ENCODE peak calls at places on chromosomes 13 and 19, in six cellular contexts. T, V, Z, W, K and D are unnamed samples.

GRCh38 chr13:97460853-97461252 is 26.9 kb downstream of the RAP2A start:
- DNase-seq in W (no peak), K (no peak), V (no peak), T (no peak), Z (peak; percentile 28), D (no peak)

GRCh38 chr13:24997367-24997967 is 98.5 kb upstream of the PABPC3 start:
- DNase-seq in V (no peak), Z (peak; percentile 29), W (peak; percentile 22), K (no peak), T (peak; percentile 17), D (no peak)

GRCh38 chr19:42412223-42412622 is 15.0 kb downstream of the LIPE start:
- DNase-seq in K (no peak), T (no peak), W (no peak), V (no peak), Z (peak; percentile 70), D (no peak)

GRCh38 chr13:79549355-79550106 is 68.6 kb downstream of the NDFIP2 start:
- DNase-seq in W (no peak), K (no peak), T (no peak), Z (peak; percentile 21), V (no peak), D (no peak)

GRCh38 chr19:53055117-53055516 is 10.6 kb downstream of the ERVV-2 start:
- DNase-seq in V (no peak), Z (no peak), K (no peak), T (no peak), W (peak; percentile 19), D (no peak)

GRCh38 chr19:15320118-15320517 is 12.2 kb downstream of the BRD4 start:
- DNase-seq in V (no peak), Z (no peak), T (no peak), K (no peak), W (no peak), D (no peak)

GRCh38 chr19:8147579-8147978 is 1.8 kb downstream of the FBN3 start:
- DNase-seq in Z (no peak), V (no peak), W (no peak), K (no peak), T (no peak), D (no peak)

GRCh38 chr19:34881982-34882381 is 44.7 kb upstream of the ZNF30 start:
- DNase-seq in Z (no peak), V (no peak), T (no peak), W (peak; percentile 75), K (no peak), D (no peak)

GRCh38 chr13:103883152-103883551 is 816.9 kb upstream of the SLC10A2 start:
- DNase-seq in T (no peak), V (peak; percentile 59), Z (peak; percentile 56), W (peak; percentile 81), K (peak; percentile 90), D (no peak)

GRCh38 chr13:73623281-73623680 is 510.9 kb downstream of the KLF12 start:
- DNase-seq in W (no peak), Z (no peak), K (no peak), V (no peak), T (no peak), D (no peak)

GRCh38 chr19:56111601-56112312 is 9.3 kb downstream of the ZNF787 start:
- DNase-seq in T (no peak), K (no peak), W (peak; percentile 45), Z (peak; percentile 33), V (no peak), D (no peak)

GRCh38 chr19:879711-880438 is 13.1 kb downstream of the MED16 start:
- DNase-seq in K (no peak), Z (no peak), V (no peak), W (no peak), T (peak; percentile 39), D (no peak)

GRCh38 chr13:32381539-32381938 is 46.4 kb downstream of the N4BP2L1 start:
- DNase-seq in W (peak; percentile 49), K (peak; percentile 2), Z (peak; percentile 9), V (no peak), T (no peak), D (no peak)

GRCh38 chr13:109728061-109728460 is 58.3 kb downstream of the IRS2 start:
- DNase-seq in T (no peak), K (no peak), W (no peak), V (no peak), Z (no peak), D (no peak)

GRCh38 chr19:56314018-56314583 is 538 bp downstream of the ZSCAN5A start:
- DNase-seq in T (no peak), Z (no peak), W (peak; percentile 67), V (no peak), K (no peak), D (no peak)

GRCh38 chr19:1000095-1000494 is at the start of gene GRIN3B:
- DNase-seq in T (peak; percentile 87), K (peak; percentile 41), V (peak; percentile 89), W (peak; percentile 43), Z (peak; percentile 89), D (no peak)

GRCh38 chr19:31589109-31589508 is 239.9 kb upstream of the TSHZ3 start:
- DNase-seq in T (no peak), W (no peak), V (no peak), K (no peak), Z (no peak), D (no peak)

GRCh38 chr13:76225815-76226489 is 589.8 kb downstream of the LMO7 start:
- DNase-seq in V (no peak), K (no peak), Z (no peak), W (no peak), T (no peak), D (no peak)

GRCh38 chr13:40168425-40169155 is 497.9 kb downstream of the FOXO1 start:
- DNase-seq in V (no peak), W (no peak), Z (no peak), T (no peak), K (no peak), D (no peak)

DNA sequence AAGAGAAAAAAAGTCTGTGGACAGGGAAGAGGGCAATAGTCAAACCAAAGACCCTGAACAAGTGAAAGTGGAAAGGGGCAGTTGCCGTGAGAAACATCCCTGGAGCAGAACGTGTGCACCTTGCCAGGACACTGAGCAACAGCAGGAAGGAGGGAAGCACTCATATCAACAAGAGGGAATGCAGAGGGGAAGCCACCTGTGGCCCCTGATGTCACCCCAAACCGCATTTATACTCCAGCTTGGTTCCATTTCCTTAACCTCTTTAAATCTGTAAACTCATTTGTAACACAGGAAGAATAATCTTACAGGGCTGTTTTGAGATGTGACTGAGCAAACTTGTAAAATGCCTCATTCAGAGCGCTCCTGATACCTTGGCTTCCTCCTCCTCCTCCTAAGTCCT is 698.8 kb downstream of the DIAPH3 start:
- DNase-seq in Z (no peak), K (no peak), W (no peak), T (no peak), V (no peak), D (no peak)
- TF ChIP-seq SIN3A in Z (no peak), K (no peak), W (no peak), T (no peak), V (no peak), D (no peak)

DNA sequence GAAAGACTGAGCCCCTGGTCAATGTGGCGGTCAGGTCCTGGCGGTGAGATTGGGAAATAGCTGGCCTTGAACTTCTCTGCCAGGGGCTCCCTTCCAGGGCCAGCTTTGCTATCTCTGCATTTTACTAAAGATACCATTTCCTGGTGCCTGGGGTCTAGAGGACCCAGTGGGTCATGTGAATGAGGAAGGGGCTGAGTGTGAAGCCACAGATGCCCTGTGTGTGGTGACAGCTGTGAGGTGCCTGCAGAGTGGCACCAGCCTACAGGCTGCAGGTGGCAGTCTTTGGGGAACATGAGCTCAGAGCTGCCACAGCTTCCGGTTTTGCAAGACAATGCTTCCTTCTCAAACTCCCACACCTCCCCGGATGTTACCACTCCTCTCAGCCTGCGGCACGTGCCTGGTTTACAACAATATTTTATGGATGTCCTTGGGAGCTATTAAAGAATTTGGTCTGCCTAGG is 5.2 kb upstream of the MLNR start:
- DNase-seq in T (no peak), W (peak; percentile 78), Z (no peak), V (peak; percentile 59), K (peak; percentile 19), D (no peak)
- H2AFZ ChIP-seq in T (no peak overlapping the region), W (peak overlapping the region; percentile 8), Z (no peak overlapping the region), V (no peak overlapping the region), K (no peak overlapping the region), D (peak overlapping the region; percentile 68)

GRCh38 chr13:44575035-44575434 is 1.1 kb downstream of the TSC22D1 start:
- DNase-seq in K (no peak), Z (no peak), V (no peak), W (no peak), T (no peak), D (no peak)

GRCh38 chr13:44577236-44578063 is 1.3 kb upstream of the TSC22D1 start:
- DNase-seq in Z (peak; percentile 96), V (peak; percentile 97), T (peak; percentile 86), W (peak; percentile 87), K (peak; percentile 88), D (peak; percentile 45)

GRCh38 chr13:44576396-44577235 is 486 bp upstream of the TSC22D1 start:
- DNase-seq in Z (peak; percentile 68), W (no peak), T (peak; percentile 22), V (no peak), K (no peak), D (no peak)

GRCh38 chr13:44574466-44574855 is 1.7 kb downstream of the TSC22D1 start:
- DNase-seq in V (no peak), T (no peak), W (no peak), Z (no peak), K (no peak), D (no peak)

DNA sequence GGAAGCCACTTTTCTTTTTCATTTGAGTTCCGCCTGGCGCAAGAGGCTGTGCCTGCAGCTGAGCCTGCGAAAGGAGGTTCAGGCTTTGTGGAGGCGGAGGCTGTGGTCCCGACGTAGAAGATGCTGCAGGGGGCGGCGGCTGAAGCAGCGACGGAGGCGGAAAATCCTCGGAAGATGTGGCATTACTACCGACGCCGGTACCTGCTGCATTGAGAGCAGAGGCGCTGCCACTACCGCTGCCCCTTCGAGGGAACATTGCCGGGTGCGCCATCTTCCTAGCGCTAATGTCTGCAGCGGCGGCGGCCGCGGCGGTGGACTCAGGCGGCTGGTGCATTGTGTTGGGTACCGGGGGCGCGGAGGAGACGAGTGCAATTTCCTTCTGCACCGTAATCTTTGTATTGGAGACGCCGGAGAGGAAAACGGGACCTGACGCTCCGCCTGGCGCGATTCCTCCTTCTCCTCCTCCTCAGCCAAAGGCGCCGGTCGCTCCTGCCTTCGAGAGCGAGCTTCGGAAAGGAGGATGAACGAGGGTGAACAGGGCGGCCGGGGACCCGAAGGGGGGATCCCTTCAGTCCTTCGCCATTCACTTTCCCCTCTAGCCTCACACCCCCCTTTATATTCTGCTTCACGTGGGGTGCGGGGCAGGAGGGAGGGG is at the start of gene TSC22D1:
- DNase-seq in T (no peak), K (no peak), Z (peak; percentile 54), V (peak; percentile 63), W (no peak), D (no peak)
- TF ChIP-seq SIN3A in T (no peak), K (no peak), Z (no peak), V (no peak), W (no peak), D (no peak)

DNA sequence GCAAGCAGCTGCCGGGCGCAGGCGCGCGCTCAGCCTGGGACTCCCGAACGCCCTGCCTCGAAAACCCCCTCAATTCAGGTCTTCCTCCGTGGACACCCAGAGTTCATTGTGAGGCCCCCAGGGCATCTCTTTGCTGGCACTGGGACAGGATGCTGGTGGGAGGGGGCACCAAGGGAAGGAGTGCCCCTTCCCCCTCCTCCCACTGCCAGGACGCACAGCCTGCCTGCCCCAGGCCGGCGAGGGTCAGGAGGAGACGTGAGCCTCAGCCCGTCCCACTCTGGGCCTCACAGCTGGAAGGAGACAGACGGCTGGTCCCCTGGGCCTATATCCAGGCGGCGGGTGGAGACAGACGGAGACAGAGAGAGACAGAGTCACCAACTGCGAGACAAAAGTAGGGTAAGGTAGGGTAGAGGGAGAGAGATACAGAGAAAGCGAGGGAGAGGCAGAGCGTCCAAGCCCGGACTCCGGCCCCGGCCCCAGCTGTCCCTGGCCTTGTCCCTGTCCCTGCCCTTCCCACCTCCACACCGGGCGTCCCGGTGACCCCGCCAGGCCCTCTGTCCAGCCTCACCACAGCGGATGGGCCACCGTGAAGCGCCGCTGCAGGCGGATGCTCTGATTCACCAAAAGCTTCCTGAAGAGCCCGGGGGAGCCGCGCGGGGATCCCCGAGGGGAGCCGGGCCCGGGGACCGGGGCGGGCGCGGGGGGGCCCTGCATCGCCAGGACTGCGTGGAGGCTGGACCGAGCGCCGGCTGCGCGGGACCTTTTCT is at the start of gene PDE4C:
- DNase-seq in W (no peak), Z (peak; percentile 75), T (no peak), V (peak; percentile 76), K (no peak), D (no peak)
- H2AFZ ChIP-seq in W (no peak within 1 kb of the TSS), Z (no peak within 1 kb of the TSS), T (peak within 1 kb of the TSS; percentile 83), V (no peak within 1 kb of the TSS), K (no peak within 1 kb of the TSS), D (no peak within 1 kb of the TSS)